ENCODE peak calls at places on chromosomes 1 and 21, in four cellular contexts. J is transverse colon, B is body of pancreas, X is adrenal gland. S is an unnamed sample.

GRCh38 chr1:200558866-200559459 is 61.6 kb downstream of the KIF14 start:
- DNase-seq in J (no peak), B (peak), X (peak), S (no peak)

GRCh38 chr1:215022204-215022603 is 60.3 kb upstream of the KCNK2 start:
- DNase-seq in J (no peak), B (no peak), X (no peak), S (no peak)

GRCh38 chr1:28409066-28409465 is 39.5 kb downstream of the PHACTR4 start:
- DNase-seq in J (no peak), B (no peak), X (no peak), S (no peak)

GRCh38 chr21:17514124-17514481 is 1.3 kb downstream of the CXADR start:
- DNase-seq in J (no peak), B (no peak), X (no peak), S (no peak)

GRCh38 chr1:87185077-87185476 is 143.6 kb upstream of the LMO4 start:
- DNase-seq in J (no peak), B (no peak), X (no peak), S (no peak)

GRCh38 chr1:224433671-224434446 is 738 bp downstream of the WDR26 start:
- DNase-seq in J (peak), B (peak), X (peak), S (peak)

GRCh38 chr1:47809301-47810084 is 187.7 kb downstream of the TRABD2B start:
- DNase-seq in J (no peak), B (no peak), X (no peak), S (no peak)

GRCh38 chr1:163054056-163054706 is 15.0 kb upstream of the RGS4 start:
- DNase-seq in J (no peak), B (no peak), X (no peak), S (peak)

GRCh38 chr1:43520100-43520828 is 10.4 kb upstream of the PTPRF start:
- DNase-seq in J (no peak), B (no peak), X (no peak), S (no peak)

GRCh38 chr1:11952455-11953109 is 18.1 kb downstream of the PLOD1 start:
- DNase-seq in J (no peak), B (no peak), X (no peak), S (no peak)

GRCh38 chr1:77658271-77658670 is 24.2 kb downstream of the ZZZ3 start:
- DNase-seq in J (no peak), B (no peak), X (no peak), S (no peak)

GRCh38 chr1:226471467-226471866 is 63.6 kb upstream of the PARP1 start:
- DNase-seq in J (no peak), B (no peak), X (no peak), S (no peak)

GRCh38 chr1:238677567-238677966 is 708.8 kb upstream of the CHRM3 start:
- DNase-seq in J (no peak), B (no peak), X (no peak), S (no peak)

GRCh38 chr1:232922475-232922874 is 27.9 kb upstream of the NTPCR start:
- DNase-seq in J (no peak), B (no peak), X (no peak), S (no peak)

GRCh38 chr1:232547938-232548484 is 81.9 kb downstream of the SIPA1L2 start:
- DNase-seq in J (no peak), B (no peak), X (no peak), S (no peak)

GRCh38 chr1:7752512-7753417 is 18.3 kb upstream of the VAMP3 start:
- DNase-seq in J (peak), B (peak), X (peak), S (peak)

GRCh38 chr1:4033732-4034131 is 133.7 kb upstream of the C1orf174 start:
- DNase-seq in J (no peak), B (no peak), X (no peak), S (no peak)

GRCh38 chr21:21195417-21195816 is 197.2 kb downstream of the NCAM2 start:
- DNase-seq in J (no peak), B (no peak), X (no peak), S (no peak)

GRCh38 chr1:32494711-32495337 is 30.0 kb downstream of the ZBTB8B start:
- DNase-seq in J (no peak), B (no peak), X (no peak), S (no peak)

GRCh38 chr21:16634522-16634914 is 878.3 kb upstream of the CXADR start:
- DNase-seq in J (no peak), B (no peak), X (no peak), S (peak)

GRCh38 chr1:181789395-181789794 is 272.1 kb downstream of the ZNF648 start:
- DNase-seq in J (no peak), B (no peak), X (no peak), S (peak)

GRCh38 chr1:181793826-181794225 is 267.7 kb downstream of the ZNF648 start:
- DNase-seq in J (no peak), B (no peak), X (no peak), S (peak)

DNA sequence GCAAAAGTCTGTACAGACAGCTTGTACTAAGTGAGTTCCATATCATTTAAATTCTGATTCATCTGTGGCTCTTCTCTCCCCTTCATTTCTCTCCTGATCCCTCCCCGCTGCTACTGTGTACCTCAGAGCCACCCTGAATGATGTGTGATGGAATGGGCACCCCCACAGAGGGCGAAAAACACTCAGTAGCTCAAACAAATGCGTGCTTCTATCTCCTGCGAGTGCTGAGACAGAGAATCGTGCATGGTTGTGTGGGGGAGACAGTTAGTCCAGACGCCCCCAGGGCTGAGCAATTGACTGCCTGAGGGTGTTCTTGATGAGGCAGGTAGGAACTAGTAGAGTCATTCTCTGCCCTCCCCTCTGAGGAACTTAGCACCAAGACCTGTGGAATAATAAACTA is 269.8 kb downstream of the ZNF648 start:
- DNase-seq in J (no peak), B (no peak), X (no peak), S (no peak)
- TF ChIP-seq POLR2A in J (no peak), B (no peak), X (no peak), S (no peak)

GRCh38 chr1:242525769-242526168 is 1.3 kb upstream of the PLD5 start:
- DNase-seq in J (no peak), B (no peak), X (no peak), S (no peak)

GRCh38 chr1:242525360-242525722 is 844 bp upstream of the PLD5 start:
- DNase-seq in J (no peak), B (no peak), X (no peak), S (no peak)

GRCh38 chr1:242523282-242523967 is 1.1 kb downstream of the PLD5 start:
- DNase-seq in J (no peak), B (no peak), X (no peak), S (no peak)

GRCh38 chr1:242523968-242524570 is 428 bp downstream of the PLD5 start:
- DNase-seq in J (no peak), B (peak), X (peak), S (peak)

GRCh38 chr1:242524571-242525359 is at the start of gene PLD5:
- DNase-seq in J (no peak), B (no peak), X (no peak), S (no peak)
- TF ChIP-seq CTCF in J (no peak), B (no peak), X (no peak), S (no peak)

GRCh38 chr1:241532864-241533263 is 686 bp downstream of the KMO start:
- DNase-seq in J (peak), B (no peak), X (no peak), S (no peak)

GRCh38 chr1:241536383-241536782 is 4.2 kb downstream of the KMO start:
- DNase-seq in J (no peak), B (no peak), X (no peak), S (no peak)

GRCh38 chr1:241531195-241532172 is 694 bp upstream of the KMO start:
- DNase-seq in J (no peak), B (no peak), X (no peak), S (no peak)

GRCh38 chr1:241532173-241532553 is at the start of gene KMO:
- DNase-seq in J (no peak), B (no peak), X (no peak), S (no peak)

DNA sequence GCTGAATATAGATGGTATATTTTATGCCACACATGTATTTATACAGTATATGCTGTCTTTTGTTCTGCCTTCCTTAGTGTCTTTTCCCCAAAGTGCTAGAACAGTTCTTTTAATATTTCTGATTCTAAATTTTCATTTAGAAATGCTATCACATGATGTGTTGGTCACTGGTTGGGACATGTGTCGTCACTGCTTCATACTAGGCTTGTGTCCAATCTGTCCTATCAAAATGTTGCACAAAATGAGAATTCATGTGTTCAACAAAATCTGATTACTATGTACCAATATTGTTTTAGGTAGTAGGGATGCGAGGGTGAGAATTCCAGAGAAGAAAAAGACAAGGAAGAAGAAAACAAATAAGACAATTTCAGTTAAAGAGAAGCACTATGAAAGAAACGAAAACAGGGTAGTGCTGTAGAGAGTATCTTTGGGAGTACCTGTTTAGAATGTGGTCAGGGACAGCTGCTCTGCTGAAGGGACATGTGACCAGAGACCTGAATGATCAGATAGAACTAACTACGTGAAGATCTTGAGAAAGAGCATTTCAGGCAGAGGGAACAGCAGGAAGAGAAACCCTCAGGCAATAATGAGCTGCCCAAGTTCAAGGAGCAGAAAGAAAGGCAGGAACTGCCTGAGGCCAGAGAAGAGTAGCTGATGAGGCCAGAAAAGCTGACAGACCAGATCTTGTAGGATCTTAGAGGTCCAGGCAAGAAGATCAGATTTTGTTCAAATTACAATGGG is 1.4 kb downstream of the KMO start:
- DNase-seq in J (no peak), B (no peak), X (no peak), S (no peak)
- H3K4me3 ChIP-seq in J (no peak), B (no peak), X (no peak), S (no peak)

GRCh38 chr1:67618285-67619018 is 66.5 kb upstream of the GADD45A start:
- DNase-seq in J (peak), B (peak), X (peak), S (peak)
- TF ChIP-seq POLR2A in J (no peak), B (no peak), X (no peak), S (no peak)